ENCODE peak calls at places on chromosomes 11 and 22, in seven cellular contexts. W is NCI-H1105 treated with DMSO at 0.1 percent for 48 hours; D is ELR; V is iPS DF 19.7; I is effector memory CD8-positive, alpha-beta T cell; L is neuronal stem cell; B is NAMALWA. A is an unnamed sample.
A peak's percentile ranks its signal among the peaks of the same experiment; 100 is the strongest.

GRCh38 chr11:41659990-41660389 is 200.5 kb upstream of the LRRC4C start:
- DNase-seq in W (peak; percentile 55), D (no peak), V (no peak), I (no peak), L (no peak), B (no peak), A (peak; percentile 13)

GRCh38 chr11:1742371-1742770 is 8.0 kb downstream of the IFITM10 start:
- DNase-seq in W (no peak), D (no peak), V (no peak), I (no peak), L (no peak), B (no peak), A (no peak)

GRCh38 chr11:12110714-12111481 is 508 bp downstream of the MICAL2 start:
- DNase-seq in W (peak; percentile 38), D (peak; percentile 45), V (no peak), I (no peak), L (peak; percentile 21), B (no peak), A (no peak)

GRCh38 chr11:96342131-96342970 is 644 bp downstream of the MAML2 start:
- DNase-seq in W (no peak), D (peak; percentile 53), V (no peak), I (no peak), L (peak; percentile 27), B (peak; percentile 29), A (no peak)

GRCh38 chr22:43722444-43722843 is 89.7 kb downstream of the EFCAB6 start:
- DNase-seq in W (no peak), D (no peak), V (no peak), I (no peak), L (no peak), B (no peak), A (no peak)

GRCh38 chr22:46941958-46942815 is 179.7 kb downstream of the TBC1D22A start:
- DNase-seq in W (no peak), D (no peak), V (no peak), I (no peak), L (no peak), B (no peak), A (no peak)

GRCh38 chr22:37906364-37907008 is 389 bp downstream of the MICALL1 start:
- DNase-seq in W (no peak), D (peak; percentile 53), V (no peak), I (no peak), L (no peak), B (peak; percentile 38), A (no peak)

GRCh38 chr11:132444891-132445290 is 1074.5 kb downstream of the NTM start:
- DNase-seq in W (no peak), D (no peak), V (no peak), I (no peak), L (no peak), B (no peak), A (no peak)

GRCh38 chr11:113387605-113388211 is at the start of gene ANKK1:
- DNase-seq in W (no peak), D (no peak), V (no peak), I (no peak), L (peak; percentile 29), B (no peak), A (no peak)

GRCh38 chr22:44575344-44576268 is 77.6 kb upstream of the RTL6 start:
- DNase-seq in W (no peak), D (no peak), V (no peak), I (no peak), L (no peak), B (no peak), A (no peak)

GRCh38 chr11:1881442-1882264 is 10.0 kb downstream of the PRR33 start:
- DNase-seq in W (no peak), D (no peak), V (no peak), I (no peak), L (no peak), B (peak; percentile 70), A (no peak)

GRCh38 chr11:20022363-20023081 is 137.8 kb downstream of the DBX1 start:
- DNase-seq in W (peak; percentile 74), D (no peak), V (peak; percentile 85), I (no peak), L (peak; percentile 81), B (no peak), A (peak; percentile 61)

GRCh38 chr11:85590848-85591483 is 36.2 kb downstream of the DLG2 start:
- DNase-seq in W (peak; percentile 40), D (peak; percentile 63), V (no peak), I (no peak), L (peak; percentile 20), B (peak; percentile 72), A (no peak)

GRCh38 chr11:41879186-41879738 is 419.8 kb upstream of the LRRC4C start:
- DNase-seq in W (no peak), D (no peak), V (no peak), I (no peak), L (no peak), B (no peak), A (no peak)

GRCh38 chr11:75547617-75548054 is 14.4 kb upstream of the SERPINH1 start:
- DNase-seq in W (peak; percentile 18), D (peak; percentile 74), V (no peak), I (no peak), L (peak; percentile 82), B (peak; percentile 66), A (peak; percentile 16)

GRCh38 chr11:4185561-4185960 is 91.0 kb downstream of the RRM1 start:
- DNase-seq in W (no peak), D (no peak), V (no peak), I (no peak), L (no peak), B (no peak), A (no peak)

GRCh38 chr22:39120983-39121382 is 23.9 kb downstream of the APOBEC3H start:
- DNase-seq in W (no peak), D (no peak), V (no peak), I (no peak), L (no peak), B (no peak), A (no peak)

GRCh38 chr22:36658900-36659299 is 44.7 kb downstream of the CACNG2 start:
- DNase-seq in W (no peak), D (no peak), V (no peak), I (no peak), L (no peak), B (no peak), A (no peak)

GRCh38 chr11:75576445-75577049 is 14.5 kb downstream of the SERPINH1 start:
- DNase-seq in W (no peak), D (peak; percentile 50), V (no peak), I (no peak), L (no peak), B (peak; percentile 52), A (no peak)

GRCh38 chr11:76172583-76172982 is 33.7 kb downstream of the WNT11 start:
- DNase-seq in W (no peak), D (no peak), V (no peak), I (no peak), L (no peak), B (no peak), A (peak; percentile 59)

GRCh38 chr11:128354476-128354875 is 232.9 kb downstream of the ETS1 start:
- DNase-seq in W (no peak), D (no peak), V (no peak), I (no peak), L (no peak), B (no peak), A (no peak)

GRCh38 chr22:23901600-23901999 is 7.4 kb downstream of the MIF start:
- DNase-seq in W (no peak), D (no peak), V (no peak), I (no peak), L (no peak), B (no peak), A (no peak)

GRCh38 chr11:61874460-61874809 is 16.9 kb downstream of the FADS3 start:
- DNase-seq in W (no peak), D (no peak), V (no peak), I (no peak), L (no peak), B (no peak), A (no peak)

GRCh38 chr22:22180738-22181514 is 63.7 kb upstream of the VPREB1 start:
- DNase-seq in W (no peak), D (no peak), V (no peak), I (no peak), L (no peak), B (no peak), A (no peak)

GRCh38 chr11:73234403-73235181 is 16.5 kb downstream of the P2RY2 start:
- DNase-seq in W (no peak), D (no peak), V (no peak), I (no peak), L (no peak), B (no peak), A (no peak)

GRCh38 chr11:110311783-110312578 is 15.6 kb upstream of the RDX start:
- DNase-seq in W (no peak), D (peak; percentile 63), V (no peak), I (no peak), L (no peak), B (no peak), A (no peak)

GRCh38 chr11:44624761-44625221 is 59.3 kb downstream of the CD82 start:
- DNase-seq in W (no peak), D (no peak), V (no peak), I (no peak), L (no peak), B (no peak), A (no peak)

GRCh38 chr11:108551653-108552462 is 41.7 kb downstream of the EXPH5 start:
- DNase-seq in W (no peak), D (no peak), V (no peak), I (no peak), L (no peak), B (no peak), A (no peak)

GRCh38 chr22:30325724-30326703 is 727 bp downstream of the TBC1D10A start:
- DNase-seq in W (no peak), D (peak; percentile 55), V (no peak), I (no peak), L (no peak), B (no peak), A (no peak)

GRCh38 chr11:62732830-62733229 is 4.5 kb downstream of the TTC9C start:
- DNase-seq in W (peak; percentile 12), D (peak; percentile 61), V (no peak), I (no peak), L (no peak), B (peak; percentile 62), A (no peak)

GRCh38 chr11:34975482-34975881 is 59.1 kb downstream of the PDHX start:
- DNase-seq in W (no peak), D (no peak), V (no peak), I (no peak), L (no peak), B (no peak), A (no peak)

GRCh38 chr11:63518548-63518947 is 12.7 kb downstream of the LGALS12 start:
- DNase-seq in W (no peak), D (peak; percentile 66), V (no peak), I (no peak), L (no peak), B (peak; percentile 21), A (no peak)

GRCh38 chr22:31895317-31896133 is 48.8 kb upstream of the YWHAH start:
- DNase-seq in W (no peak), D (no peak), V (no peak), I (no peak), L (no peak), B (no peak), A (no peak)

GRCh38 chr11:65719887-65720236 is 736 bp downstream of the RNASEH2C start:
- DNase-seq in W (no peak), D (peak; percentile 71), V (no peak), I (no peak), L (no peak), B (peak; percentile 53), A (no peak)

A was measured in NCI-H446 treated with DMSO at 0.1 percent for 48 hours.